ENCODE peak calls at places on chromosome 19, in four cellular contexts. Z, H, P and X are unnamed samples.

GRCh38 chr19:48624791-48625723 is 5.8 kb downstream of the SPHK2 start:
- DNase-seq in Z (no peak), H (no peak), P (no peak), X (no peak)

GRCh38 chr19:43658001-43658400 is 12.0 kb downstream of the PLAUR start:
- DNase-seq in Z (no peak), H (no peak), P (no peak), X (no peak)

GRCh38 chr19:7888145-7888825 is at the start of gene LRRC8E:
- DNase-seq in Z (peak), H (peak), P (no peak), X (peak)

GRCh38 chr19:32876236-32876918 is 6.8 kb upstream of the SLC7A9 start:
- DNase-seq in Z (no peak), H (no peak), P (no peak), X (no peak)

GRCh38 chr19:45940515-45940805 is 25.9 kb upstream of the NANOS2 start:
- DNase-seq in Z (no peak), H (no peak), P (no peak), X (no peak)

GRCh38 chr19:48489608-48490216 is 20.5 kb downstream of the CYTH2 start:
- DNase-seq in Z (peak), H (peak), P (no peak), X (peak)

GRCh38 chr19:18939922-18940775 is 868 bp downstream of the HOMER3 start:
- DNase-seq in Z (no peak), H (no peak), P (no peak), X (no peak)

GRCh38 chr19:42273407-42274064 is 4.5 kb downstream of the CIC start:
- DNase-seq in Z (no peak), H (no peak), P (no peak), X (no peak)

DNA sequence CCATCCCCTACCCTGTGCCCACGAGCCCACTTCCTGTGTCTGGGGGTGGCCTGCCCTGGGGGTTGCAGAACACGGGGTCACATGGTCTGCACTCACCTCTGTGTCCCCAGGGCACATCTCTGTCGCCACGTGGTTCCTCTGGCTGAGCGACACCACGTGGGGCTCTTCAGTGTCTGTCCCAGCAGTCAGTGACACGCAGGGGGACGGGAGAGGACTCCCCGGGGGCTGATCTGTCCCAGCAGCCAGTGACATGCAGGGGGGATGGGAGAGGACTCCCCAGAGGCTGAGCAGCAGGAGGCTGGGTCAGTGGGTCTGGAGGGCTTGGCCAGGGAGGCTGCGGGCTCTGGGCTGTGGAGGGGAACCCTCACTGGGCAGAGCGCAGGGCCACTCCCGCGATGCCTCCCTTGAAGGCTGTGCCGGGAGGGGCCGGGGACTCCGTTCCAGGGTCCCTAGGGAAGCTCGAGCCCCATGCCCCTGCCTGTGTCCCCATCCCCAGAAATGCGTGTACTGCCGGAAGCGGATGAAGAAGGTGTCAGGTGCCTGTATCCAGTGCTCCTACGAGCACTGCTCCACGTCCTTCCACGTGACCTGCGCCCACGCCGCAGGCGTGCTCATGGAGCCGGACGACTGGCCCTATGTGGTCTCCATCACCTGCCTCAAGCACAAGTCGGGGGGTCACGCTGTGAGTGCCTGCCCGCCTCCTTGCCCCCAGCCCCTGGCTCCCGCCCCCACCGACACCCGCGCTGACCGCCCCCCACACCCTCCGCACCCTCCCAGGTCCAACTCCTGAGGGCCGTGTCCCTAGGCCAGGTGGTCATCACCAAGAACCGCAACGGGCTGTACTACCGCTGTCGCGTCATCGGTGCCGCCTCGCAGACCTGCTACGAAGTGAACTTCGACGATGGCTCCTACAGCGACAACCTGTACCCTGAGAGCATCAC is 174.8 kb downstream of the KDM4B start:
- DNase-seq in Z (no peak), H (no peak), P (no peak), X (no peak)
- TF ChIP-seq CHD4 in Z (no peak), H (no peak), P (no peak), X (no peak)

GRCh38 chr19:10936661-10937084 is 8.1 kb downstream of the TIMM29 start:
- DNase-seq in Z (peak), H (peak), P (peak), X (peak)
- TF ChIP-seq USF2 in Z (no peak), H (no peak), P (no peak), X (no peak)

GRCh38 chr19:9610484-9611113 is 10.4 kb downstream of the ZNF561 start:
- DNase-seq in Z (peak), H (no peak), P (no peak), X (no peak)

GRCh38 chr19:9608912-9609311 is 12.1 kb downstream of the ZNF561 start:
- DNase-seq in Z (no peak), H (no peak), P (no peak), X (no peak)
- TF ChIP-seq CHD4 in Z (no peak), H (no peak), P (no peak), X (no peak)

DNA sequence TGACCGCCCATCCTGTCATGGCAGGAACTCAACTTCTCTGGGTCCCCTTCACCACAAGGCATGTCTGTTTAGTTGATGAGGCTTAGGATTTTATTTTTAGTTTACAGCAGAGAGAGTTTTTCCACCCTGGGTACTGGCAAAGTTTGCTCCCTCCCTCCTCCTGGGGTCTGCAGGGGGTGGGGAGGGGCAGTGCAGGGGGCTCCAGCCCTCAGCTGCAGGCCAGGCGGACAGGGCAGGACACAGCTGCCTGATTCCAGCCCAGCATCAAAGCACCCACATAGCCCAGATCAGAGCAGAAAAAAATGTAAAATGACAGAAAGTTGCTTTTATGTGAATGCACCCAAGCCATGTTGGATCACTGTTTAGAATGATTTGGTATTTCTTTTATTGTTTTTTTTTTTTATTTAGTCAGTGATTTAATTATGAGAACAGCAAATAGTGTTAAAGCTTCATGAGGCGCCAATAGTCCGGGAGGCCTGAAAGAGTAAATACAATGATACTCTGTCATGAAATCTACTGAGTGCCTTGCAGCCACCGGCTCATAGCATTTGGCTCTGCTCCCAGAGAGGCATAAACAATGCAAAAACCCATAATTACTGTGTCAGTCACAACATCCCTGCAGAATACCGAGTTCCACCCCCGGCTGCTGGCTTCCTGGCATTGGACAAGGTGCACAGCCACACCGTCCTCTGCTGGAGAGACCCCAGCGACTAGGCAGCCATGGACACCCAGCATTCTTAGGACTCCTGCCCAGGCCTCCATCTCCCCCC is 923.5 kb downstream of the UQCRFS1 start:
- DNase-seq in Z (no peak), H (no peak), P (no peak), X (no peak)
- TF ChIP-seq USF2 in Z (no peak), H (no peak), P (no peak), X (no peak)

GRCh38 chr19:50427318-50427925 is 5.3 kb upstream of the MYBPC2 start:
- DNase-seq in Z (no peak), H (no peak), P (no peak), X (no peak)

GRCh38 chr19:50430888-50431342 is 1.8 kb upstream of the MYBPC2 start:
- DNase-seq in Z (no peak), H (no peak), P (no peak), X (no peak)

GRCh38 chr19:50428768-50429463 is 3.8 kb upstream of the MYBPC2 start:
- DNase-seq in Z (no peak), H (no peak), P (no peak), X (no peak)

GRCh38 chr19:50425581-50425980 is 6.8 kb downstream of the SPIB start:
- DNase-seq in Z (no peak), H (no peak), P (no peak), X (no peak)

GRCh38 chr19:50427997-50428425 is 4.7 kb upstream of the MYBPC2 start:
- DNase-seq in Z (no peak), H (no peak), P (no peak), X (no peak)
- TF ChIP-seq CHD4 in Z (no peak), H (no peak), P (no peak), X (no peak)

DNA sequence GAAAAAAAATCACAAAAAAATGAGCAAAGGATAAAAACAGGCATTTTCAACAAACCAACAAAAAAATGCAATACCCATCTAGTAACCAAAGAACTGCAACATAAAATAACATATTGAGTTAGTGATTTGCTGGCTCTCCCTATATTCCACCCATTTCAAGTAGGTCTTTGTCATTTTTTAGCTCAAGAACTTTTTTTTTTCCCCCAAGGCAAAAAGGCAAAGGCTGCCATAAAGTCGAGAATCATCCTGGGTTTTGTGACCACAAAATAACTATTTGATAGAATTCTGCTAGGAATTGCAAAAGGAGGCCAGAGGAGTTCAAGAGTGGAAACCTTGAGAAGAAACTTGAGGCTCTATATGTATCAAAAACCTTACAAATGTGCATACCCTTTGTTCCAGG is 5.5 kb downstream of the SAFB2 start:
- DNase-seq in Z (no peak), H (no peak), P (no peak), X (no peak)
- TF ChIP-seq USF2 in Z (no peak), H (no peak), P (no peak), X (no peak)

DNA sequence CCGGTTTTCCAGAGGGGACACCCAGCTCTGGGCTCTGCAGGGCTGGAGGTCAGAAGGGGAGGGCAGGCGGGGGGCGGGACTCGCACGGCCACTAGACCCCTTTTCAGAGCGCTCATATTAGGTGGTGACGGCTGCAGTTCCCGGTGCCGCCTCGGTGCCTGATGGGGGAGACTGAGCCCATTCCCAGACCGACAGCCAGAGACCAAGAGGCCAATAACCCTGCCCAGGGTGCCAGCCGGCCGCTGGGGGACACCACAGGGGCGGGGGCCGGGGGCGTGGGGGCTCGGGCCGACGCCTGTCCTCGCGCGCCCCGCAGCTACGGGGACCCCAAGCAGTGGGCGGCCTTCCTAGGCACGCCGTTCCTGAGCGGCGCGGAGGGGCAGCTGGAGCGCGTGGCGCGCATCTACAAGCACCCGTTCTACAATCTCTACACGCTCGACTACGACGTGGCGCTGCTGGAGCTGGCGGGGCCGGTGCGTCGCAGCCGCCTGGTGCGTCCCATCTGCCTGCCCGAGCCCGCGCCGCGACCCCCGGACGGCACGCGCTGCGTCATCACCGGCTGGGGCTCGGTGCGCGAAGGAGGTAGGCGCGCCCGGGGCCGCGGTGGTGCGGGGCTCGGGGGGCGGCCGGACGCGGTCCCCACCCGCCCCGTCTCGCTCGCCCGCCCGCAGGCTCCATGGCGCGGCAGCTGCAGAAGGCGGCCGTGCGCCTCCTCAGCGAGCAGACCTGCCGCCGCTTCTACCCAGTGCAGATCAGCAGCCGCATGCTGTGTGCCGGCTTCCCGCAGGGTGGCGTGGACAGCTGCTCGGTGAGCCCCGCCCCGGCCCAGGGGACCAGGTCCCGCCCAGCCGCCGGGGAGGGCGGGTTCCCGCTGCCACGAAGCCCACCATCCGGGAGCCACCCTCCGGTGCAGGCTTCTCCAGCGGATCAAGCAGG is 2.4 kb downstream of the TIMM13 start:
- DNase-seq in Z (no peak), H (no peak), P (no peak), X (peak)
- TF ChIP-seq CHD4 in Z (no peak), H (no peak), P (no peak), X (no peak)

GRCh38 chr19:4123615-4124568 is at the start of gene MAP2K2:
- DNase-seq in Z (peak), H (peak), P (peak), X (peak)
- TF ChIP-seq USF2 in Z (no peak), H (no peak), P (no peak), X (no peak)

GRCh38 chr19:31214086-31214485 is 135.2 kb downstream of the TSHZ3 start:
- DNase-seq in Z (peak), H (no peak), P (no peak), X (peak)
- TF ChIP-seq CHD4 in Z (no peak), H (no peak), P (no peak), X (no peak)

DNA sequence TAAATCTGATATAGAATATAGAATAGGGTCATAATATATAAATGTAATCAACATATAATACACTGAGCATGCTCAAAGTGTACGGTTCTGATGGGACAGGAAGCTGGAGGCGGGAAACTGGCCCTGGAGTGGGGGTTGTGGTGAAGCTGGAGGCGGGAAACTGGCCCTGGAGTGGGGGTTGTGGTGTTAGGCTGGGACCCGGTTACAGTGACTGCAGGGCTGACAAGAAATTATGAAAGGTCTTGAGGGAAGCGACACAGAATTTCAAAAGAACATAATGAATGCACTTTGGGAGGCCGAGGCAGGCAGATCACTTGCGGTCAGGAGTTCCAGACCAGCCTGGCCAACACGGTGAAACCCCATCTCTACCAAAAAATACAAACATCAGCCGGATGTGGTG is 61.6 kb downstream of the GADD45B start:
- DNase-seq in Z (no peak), H (no peak), P (no peak), X (no peak)
- TF ChIP-seq USF2 in Z (no peak), H (no peak), P (no peak), X (no peak)